ENCODE peak calls at places on chromosomes 5 and 9, in nine cellular contexts. P, G, J, O, X, H, Z, W and V are unnamed samples.

GRCh38 chr9:93129691-93130500 is 4.2 kb downstream of the NINJ1 start:
- DNase-seq in P (no peak), G (no peak), J (no peak), O (no peak), X (no peak), H (no peak), Z (no peak), W (peak), V (no peak)

GRCh38 chr5:150639317-150639738 is 1.1 kb upstream of the SYNPO start:
- DNase-seq in P (no peak), G (no peak), J (no peak), O (no peak), X (no peak), H (no peak), Z (no peak), W (no peak), V (no peak)

GRCh38 chr5:170449232-170449631 is 54.6 kb upstream of the KCNIP1 start:
- DNase-seq in P (no peak), G (no peak), J (peak), O (no peak), X (no peak), H (no peak), Z (no peak), W (no peak), V (no peak)

GRCh38 chr5:77213601-77214000 is 3.1 kb downstream of the PDE8B start:
- DNase-seq in P (no peak), G (no peak), J (no peak), O (no peak), X (no peak), H (no peak), Z (no peak), W (no peak), V (no peak)

GRCh38 chr5:96065577-96066385 is 104.1 kb upstream of the ELL2 start:
- DNase-seq in P (no peak), G (no peak), J (no peak), O (no peak), X (no peak), H (peak), Z (no peak), W (no peak), V (no peak)

GRCh38 chr9:109730228-109730627 is 49.8 kb upstream of the PALM2AKAP2 start:
- DNase-seq in P (no peak), G (no peak), J (no peak), O (no peak), X (peak), H (no peak), Z (no peak), W (peak), V (no peak)

GRCh38 chr5:132087661-132088060 is 14.1 kb downstream of the CSF2 start:
- DNase-seq in P (no peak), G (no peak), J (no peak), O (no peak), X (no peak), H (no peak), Z (no peak), W (no peak), V (no peak)

GRCh38 chr9:92393686-92394085 is 10.7 kb downstream of the OGN start:
- DNase-seq in P (no peak), G (no peak), J (no peak), O (no peak), X (peak), H (no peak), Z (no peak), W (no peak), V (no peak)

GRCh38 chr5:97142521-97143254 is at the start of gene LIX1:
- DNase-seq in P (peak), G (no peak), J (peak), O (peak), X (peak), H (peak), Z (peak), W (peak), V (peak)

GRCh38 chr9:16262467-16263261 is 607.8 kb downstream of the BNC2 start:
- DNase-seq in P (no peak), G (no peak), J (no peak), O (no peak), X (no peak), H (no peak), Z (no peak), W (no peak), V (no peak)

GRCh38 chr5:55151923-55152842 is 7.8 kb upstream of the GPX8 start:
- DNase-seq in P (no peak), G (no peak), J (no peak), O (no peak), X (peak), H (no peak), Z (no peak), W (no peak), V (no peak)

GRCh38 chr9:16213781-16214515 is 656.5 kb downstream of the BNC2 start:
- DNase-seq in P (no peak), G (peak), J (no peak), O (no peak), X (peak), H (no peak), Z (no peak), W (peak), V (no peak)

GRCh38 chr9:77582572-77583365 is 65.4 kb downstream of the GNA14 start:
- DNase-seq in P (no peak), G (no peak), J (no peak), O (no peak), X (peak), H (no peak), Z (no peak), W (no peak), V (no peak)

GRCh38 chr9:114008667-114009410 is 69.3 kb downstream of the AMBP start:
- DNase-seq in P (no peak), G (no peak), J (peak), O (peak), X (no peak), H (no peak), Z (no peak), W (no peak), V (no peak)

GRCh38 chr9:36893148-36893547 is 140.9 kb downstream of the PAX5 start:
- DNase-seq in P (no peak), G (no peak), J (no peak), O (no peak), X (no peak), H (no peak), Z (no peak), W (no peak), V (no peak)

GRCh38 chr5:166907314-166907713 is 1384.1 kb upstream of the WWC1 start:
- DNase-seq in P (no peak), G (no peak), J (no peak), O (no peak), X (peak), H (no peak), Z (no peak), W (no peak), V (no peak)

GRCh38 chr9:137278913-137279711 is 1.6 kb downstream of the TOR4A start:
- DNase-seq in P (no peak), G (no peak), J (peak), O (no peak), X (no peak), H (no peak), Z (no peak), W (no peak), V (no peak)

GRCh38 chr9:137275937-137276756 is 1.4 kb upstream of the TOR4A start:
- DNase-seq in P (no peak), G (no peak), J (peak), O (no peak), X (no peak), H (no peak), Z (no peak), W (no peak), V (no peak)

GRCh38 chr9:137278061-137278912 is 761 bp downstream of the TOR4A start:
- DNase-seq in P (peak), G (no peak), J (peak), O (peak), X (peak), H (peak), Z (no peak), W (peak), V (no peak)

GRCh38 chr9:137276757-137277328 is 683 bp upstream of the TOR4A start:
- DNase-seq in P (peak), G (no peak), J (peak), O (peak), X (peak), H (peak), Z (no peak), W (peak), V (no peak)

DNA sequence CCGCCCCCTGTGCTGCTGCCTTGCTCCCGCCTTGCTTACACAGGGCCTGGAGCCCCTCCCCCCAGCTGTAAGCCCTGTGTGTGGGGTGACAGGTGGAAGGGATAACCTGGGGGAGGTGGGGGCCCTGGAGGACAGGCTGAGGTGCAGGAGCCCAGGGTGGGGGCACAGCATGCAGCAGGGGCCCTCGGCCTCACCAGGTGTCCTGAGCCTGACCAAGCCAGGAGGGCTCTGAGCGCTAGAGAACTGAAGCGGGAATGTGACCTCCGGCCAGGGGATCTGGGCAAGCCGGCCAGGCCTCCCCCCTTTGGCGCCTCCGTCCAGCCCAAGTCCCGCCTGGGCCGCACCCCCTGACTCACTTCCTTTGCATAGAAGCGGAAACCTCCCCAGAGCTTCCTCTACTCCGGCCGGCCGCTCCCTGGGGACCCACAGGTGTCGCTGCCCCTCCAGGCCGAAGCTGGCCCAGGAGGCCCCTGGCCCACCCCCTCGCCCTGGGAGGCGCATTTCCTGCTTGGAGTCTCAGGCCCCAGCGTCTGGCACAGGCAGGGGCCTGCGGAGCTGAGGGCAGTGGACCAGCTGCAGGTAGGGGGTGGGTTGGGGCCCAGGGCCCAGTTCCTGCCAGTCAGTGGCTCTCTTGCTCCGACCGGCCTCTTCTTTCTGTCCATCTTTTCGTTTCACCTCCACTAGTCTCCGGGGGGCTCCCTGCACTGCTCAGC is at the start of gene TOR4A:
- DNase-seq in P (peak), G (peak), J (peak), O (peak), X (peak), H (peak), Z (no peak), W (peak), V (peak)
- TF ChIP-seq CTCF in P (peak), G (no peak), J (peak), O (no peak), X (no peak), H (no peak), Z (no peak), W (peak), V (peak)

DNA sequence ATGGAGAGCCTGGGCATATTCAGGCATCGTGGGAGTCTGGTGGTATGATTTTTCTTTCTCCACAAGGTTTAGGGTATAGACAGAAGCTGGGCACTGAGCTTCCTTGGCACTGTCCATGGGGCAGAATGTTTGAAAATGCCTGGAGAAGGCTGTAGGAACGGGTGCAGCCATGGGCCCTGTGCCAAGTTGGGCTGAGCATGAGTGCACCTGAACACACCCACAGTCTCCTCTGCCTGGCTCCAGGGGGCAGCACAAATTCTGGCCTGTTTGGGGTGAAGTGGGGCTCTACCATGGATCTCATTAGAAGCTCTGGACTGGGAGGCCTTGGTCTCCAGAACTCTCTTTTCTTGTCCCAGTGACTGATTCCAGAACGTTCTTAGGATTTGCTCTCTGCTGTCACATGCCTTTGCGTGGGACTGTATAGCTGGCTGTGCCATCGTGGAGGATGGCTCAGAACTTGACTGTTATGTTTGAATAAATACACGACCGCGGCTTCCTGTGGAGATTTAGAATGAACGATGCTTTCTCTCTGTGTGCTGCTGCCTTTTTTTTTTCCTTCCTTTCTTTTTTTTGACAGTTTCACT is 229.8 kb downstream of the FANCC start:
- DNase-seq in P (peak), G (no peak), J (no peak), O (no peak), X (no peak), H (peak), Z (peak), W (peak), V (no peak)
- TF ChIP-seq CTCF in P (no peak), G (no peak), J (peak), O (no peak), X (no peak), H (peak), Z (no peak), W (no peak), V (no peak)

DNA sequence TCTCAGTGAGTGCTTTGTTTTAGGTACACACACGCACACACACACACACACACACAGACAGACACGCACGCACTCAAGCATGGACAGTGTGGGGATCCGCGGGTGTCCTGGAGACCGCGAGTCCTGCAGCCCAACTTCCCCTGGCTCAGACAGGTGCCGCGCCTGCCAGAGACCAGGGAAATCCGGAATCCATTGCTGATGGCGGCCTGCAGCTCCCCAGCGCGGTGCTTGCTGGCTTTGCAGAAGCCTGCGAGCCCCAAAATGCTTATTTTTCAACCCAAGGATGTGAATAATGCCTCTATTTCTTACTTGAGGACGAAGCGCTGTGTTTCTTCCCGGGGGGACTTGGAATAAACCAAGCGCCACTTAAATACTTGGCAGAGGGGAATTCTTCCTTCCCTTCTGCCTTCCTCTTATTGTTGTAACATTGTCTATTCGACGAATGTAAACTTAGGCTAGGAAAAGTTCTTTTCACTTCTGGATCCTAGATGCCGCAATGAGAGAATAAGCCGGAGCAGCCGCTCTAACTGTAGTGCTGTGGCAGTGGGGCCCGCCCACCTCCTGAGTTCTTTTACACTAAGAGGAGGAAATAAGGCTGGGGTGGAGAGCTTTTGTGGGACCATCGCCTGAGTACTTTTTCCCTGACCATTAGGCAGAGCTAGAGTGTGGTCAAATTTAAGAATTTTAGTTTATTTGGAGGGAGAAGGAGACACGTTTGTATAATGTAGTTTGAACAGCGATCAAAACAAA is 804 bp downstream of the ITGA2 start:
- DNase-seq in P (peak), G (no peak), J (peak), O (peak), X (peak), H (peak), Z (peak), W (peak), V (peak)
- TF ChIP-seq CTCF in P (no peak), G (peak), J (peak), O (no peak), X (peak), H (peak), Z (peak), W (no peak), V (peak)

DNA sequence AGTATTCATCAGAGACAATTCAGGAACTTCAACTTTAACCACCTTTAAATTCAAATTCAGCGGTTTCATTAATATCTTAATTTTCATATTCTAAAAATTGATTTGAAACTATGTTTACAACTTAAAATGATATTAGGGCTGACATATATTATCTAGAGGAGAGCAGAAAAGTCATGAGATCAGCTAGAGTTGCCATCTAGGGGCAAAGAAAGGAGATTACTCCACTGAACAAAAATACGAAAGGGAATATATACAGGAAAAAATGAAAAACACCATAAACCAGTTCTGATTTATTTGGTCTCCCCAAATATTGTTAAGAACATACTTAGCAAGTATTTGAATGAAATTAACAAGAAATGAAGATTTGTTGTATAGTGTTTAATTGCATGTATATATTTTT is 946.3 kb downstream of the DTWD2 start:
- DNase-seq in P (no peak), G (no peak), J (no peak), O (no peak), X (peak), H (no peak), Z (no peak), W (no peak), V (no peak)
- TF ChIP-seq CTCF in P (no peak), G (no peak), J (peak), O (no peak), X (no peak), H (peak), Z (peak), W (no peak), V (no peak)

DNA sequence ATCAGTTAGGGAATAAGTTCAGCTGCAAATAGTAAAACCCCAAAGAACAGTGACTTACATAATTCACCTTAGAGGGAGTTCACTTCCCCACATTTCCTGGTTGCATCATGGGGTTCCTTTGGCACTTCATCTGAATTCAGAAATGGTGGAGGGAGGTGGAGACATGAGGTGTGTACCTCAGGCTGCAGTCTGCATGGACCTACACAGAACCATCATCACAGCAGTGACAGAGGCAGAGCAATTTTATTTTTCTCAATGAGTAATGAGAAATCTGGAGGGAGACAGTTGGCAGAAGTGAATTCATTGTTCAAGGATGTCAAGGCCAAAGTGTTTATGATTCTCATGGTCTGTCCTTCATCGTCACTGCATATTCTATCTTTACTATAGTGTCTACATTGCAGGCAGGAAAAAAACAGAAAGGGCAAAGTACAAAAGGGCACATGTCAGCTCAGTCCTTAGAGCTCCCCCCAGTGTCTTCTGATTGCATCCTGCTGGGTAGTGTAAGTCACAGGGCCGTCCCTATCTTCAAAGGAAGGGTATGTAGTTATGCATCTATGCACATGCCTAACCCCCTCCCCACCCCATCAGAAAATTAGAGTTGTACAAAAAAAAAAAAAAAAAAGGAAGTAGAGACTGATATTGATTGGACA is 132.8 kb upstream of the APC start:
- DNase-seq in P (peak), G (no peak), J (no peak), O (no peak), X (peak), H (peak), Z (no peak), W (no peak), V (peak)
- TF ChIP-seq CTCF in P (peak), G (no peak), J (peak), O (no peak), X (no peak), H (peak), Z (peak), W (no peak), V (peak)

DNA sequence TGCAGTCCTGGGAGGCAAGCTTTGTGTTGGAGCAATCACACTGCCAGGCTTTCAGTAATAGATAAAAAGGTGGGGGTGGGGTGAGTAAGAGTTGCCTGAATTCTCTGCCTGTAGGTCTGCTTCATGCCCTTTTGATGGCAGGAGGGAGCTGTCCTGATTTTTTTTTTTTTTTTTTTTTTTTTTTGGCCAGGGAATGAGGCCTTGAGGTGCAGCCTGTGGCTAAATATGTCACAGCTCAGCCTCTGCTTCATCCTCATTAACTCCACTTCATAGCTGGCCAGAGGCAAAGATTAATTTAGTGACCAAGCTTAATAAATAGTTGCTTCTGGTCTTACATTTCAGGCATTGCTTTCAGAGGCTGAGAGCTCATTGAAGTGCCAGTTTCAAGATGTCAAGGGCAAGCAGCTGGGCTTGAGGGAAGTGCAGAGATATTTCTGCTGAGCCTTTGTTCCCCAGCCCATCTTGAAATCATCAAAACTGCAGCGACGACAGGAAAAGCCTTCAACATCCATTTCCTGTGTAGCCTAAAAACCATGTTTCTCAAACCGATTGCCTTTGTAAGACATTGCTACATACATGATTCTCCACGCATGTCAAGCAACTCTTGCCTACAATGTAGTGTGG is 134.7 kb downstream of the MACIR start:
- DNase-seq in P (no peak), G (no peak), J (peak), O (no peak), X (peak), H (peak), Z (no peak), W (no peak), V (no peak)
- TF ChIP-seq CTCF in P (no peak), G (no peak), J (peak), O (no peak), X (peak), H (peak), Z (no peak), W (no peak), V (no peak)

DNA sequence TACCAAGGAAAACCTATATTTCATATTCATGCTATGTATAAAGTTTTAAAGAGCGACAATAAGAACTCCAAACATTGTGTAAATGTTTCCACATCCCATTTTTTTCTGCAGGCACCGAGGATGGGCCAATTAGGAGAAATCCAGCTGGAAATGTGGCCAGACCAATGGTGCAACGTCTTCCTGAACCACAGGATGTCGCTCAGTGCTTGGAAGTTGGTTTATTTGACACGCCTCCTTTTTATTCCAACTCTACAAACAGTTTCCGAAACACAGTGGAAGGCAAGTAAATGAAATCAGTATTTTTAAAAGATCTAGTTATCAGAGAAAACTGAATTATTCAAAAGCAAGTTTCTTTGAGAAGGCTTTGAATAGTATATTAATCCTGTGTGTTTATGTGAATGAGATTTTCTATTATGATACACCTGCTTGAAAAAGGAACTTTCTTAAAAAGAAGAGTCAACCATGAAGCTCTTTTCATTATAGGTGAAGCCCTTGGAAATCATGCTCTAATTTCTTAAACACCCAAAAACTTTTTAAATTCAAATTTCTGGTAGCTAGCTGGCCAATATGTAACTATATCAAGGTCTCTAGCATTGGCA is 9.1 kb downstream of the TYRP1 start:
- DNase-seq in P (no peak), G (no peak), J (peak), O (peak), X (peak), H (peak), Z (no peak), W (peak), V (no peak)
- TF ChIP-seq CTCF in P (no peak), G (peak), J (peak), O (peak), X (peak), H (peak), Z (peak), W (peak), V (no peak)